ENCODE peak calls at places on chromosome 15, in ten cellular contexts. R, X, K, A, W, C, Z, S, P and J are unnamed samples.

GRCh38 chr15:77642793-77643430 is 10.2 kb upstream of the LINGO1 start:
- DNase-seq in R (no peak), P (no peak), A (no peak), C (no peak), K (no peak), S (no peak), X (no peak), W (no peak), Z (no peak), J (no peak)

GRCh38 chr15:63913786-63914185 is 80.0 kb upstream of the HERC1 start:
- DNase-seq in R (no peak), S (no peak), P (no peak), K (no peak), C (no peak), W (no peak), X (no peak), A (no peak), Z (no peak), J (no peak)

GRCh38 chr15:81887913-81888312 is 157.9 kb downstream of the MEX3B start:
- DNase-seq in C (no peak), P (peak), A (no peak), W (peak), K (peak), R (peak), X (no peak), Z (peak), S (no peak), J (no peak)

GRCh38 chr15:31523655-31524049 is 197.0 kb downstream of the KLF13 start:
- DNase-seq in C (no peak), Z (no peak), K (no peak), X (no peak), R (no peak), A (no peak), W (no peak), S (no peak), P (no peak), J (no peak)

GRCh38 chr15:62847900-62848489 is 194.6 kb upstream of the TPM1 start:
- DNase-seq in C (peak), X (peak), A (peak), Z (peak), W (peak), K (peak), S (peak), P (peak), R (peak), J (peak)

GRCh38 chr15:55239440-55240124 is 42.8 kb upstream of the RSL24D1 start:
- DNase-seq in P (no peak), X (no peak), C (no peak), R (no peak), S (no peak), Z (no peak), W (no peak), K (no peak), A (no peak), J (no peak)

GRCh38 chr15:77808077-77808476 is 175.4 kb upstream of the LINGO1 start:
- DNase-seq in W (no peak), A (no peak), Z (no peak), K (no peak), C (no peak), P (no peak), S (no peak), X (no peak), R (no peak), J (no peak)

GRCh38 chr15:101539930-101540329 is 50.4 kb upstream of the PCSK6 start:
- DNase-seq in K (no peak), A (no peak), R (no peak), X (peak), W (no peak), C (no peak), P (no peak), Z (no peak), S (no peak), J (no peak)

GRCh38 chr15:100602822-100603393 is 519 bp downstream of the ASB7 start:
- DNase-seq in X (no peak), P (peak), Z (no peak), A (no peak), C (peak), W (peak), S (no peak), K (peak), R (no peak), J (peak)

GRCh38 chr15:31086344-31086743 is 15.2 kb downstream of the TRPM1 start:
- DNase-seq in X (no peak), Z (no peak), C (no peak), A (no peak), S (no peak), P (no peak), W (no peak), R (no peak), K (no peak), J (no peak)

DNA sequence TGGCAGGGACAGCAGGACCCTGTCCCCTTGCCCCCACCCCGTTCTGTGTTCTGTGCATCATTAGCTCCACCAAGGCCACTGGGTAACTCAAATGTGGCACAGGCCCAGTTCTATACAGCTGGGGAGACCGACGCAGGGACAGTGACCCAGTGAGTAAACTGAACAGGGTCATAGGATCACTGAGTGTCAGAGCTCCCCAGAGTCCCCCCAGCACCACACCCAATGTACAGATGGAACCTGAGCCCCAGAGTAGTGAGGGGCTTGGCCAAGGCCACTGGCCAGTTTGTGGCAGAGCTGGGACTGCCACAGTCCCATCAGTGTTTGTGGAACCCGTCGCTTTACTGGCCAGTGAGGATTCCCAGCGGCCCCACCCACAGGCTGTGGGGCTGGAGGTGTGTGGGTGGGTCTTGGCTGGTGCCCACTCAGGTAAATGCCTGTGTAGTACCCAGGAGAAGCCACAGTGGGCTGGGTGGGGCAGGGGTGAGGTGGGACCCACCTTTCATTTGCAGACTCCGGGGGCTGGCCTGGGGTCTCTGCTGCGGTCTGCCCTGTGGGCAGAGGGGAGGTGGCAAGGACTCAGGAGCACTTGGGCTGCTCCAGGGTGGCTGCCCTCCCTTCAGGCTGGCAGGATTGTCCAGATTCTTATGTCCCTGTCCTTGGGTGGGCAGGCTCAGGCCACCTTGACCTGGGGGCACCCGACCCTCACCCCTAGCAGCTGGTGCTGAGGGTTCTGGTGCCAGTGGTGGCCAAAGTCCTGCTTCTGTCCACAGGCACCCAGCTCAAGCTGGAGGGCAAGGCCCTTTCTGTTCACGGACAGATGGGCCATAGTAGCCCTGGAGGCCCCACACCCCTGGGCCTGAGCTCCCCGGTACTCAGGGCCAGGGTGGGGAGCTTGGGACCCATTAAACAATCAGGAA is 11.6 kb upstream of the CLK3 start:
- DNase-seq in S (no peak), Z (no peak), R (no peak), P (no peak), A (no peak), X (no peak), W (no peak), K (no peak), C (no peak), J (no peak)
- TF ChIP-seq CTCF in S (no peak), Z (no peak), R (no peak), P (no peak), A (no peak), X (no peak), W (no peak), K (no peak), C (no peak), J (no peak)

GRCh38 chr15:90609254-90610185 is 79.8 kb downstream of the CRTC3 start:
- DNase-seq in X (no peak), K (no peak), R (no peak), A (no peak), Z (no peak), W (no peak), C (no peak), P (no peak), S (no peak), J (no peak)
- H3K4me3 ChIP-seq in X (no peak), K (no peak), R (no peak), A (no peak), Z (no peak), W (no peak), C (no peak), P (no peak), S (no peak), J (no peak)

GRCh38 chr15:25852696-25853524 is 10.2 kb downstream of the ATP10A start:
- DNase-seq in P (peak), W (peak), S (no peak), K (no peak), Z (no peak), R (peak), X (no peak), A (no peak), C (no peak), J (no peak)
- TF ChIP-seq CTCF in P (peak), W (no peak), S (no peak), K (no peak), Z (no peak), R (peak), X (no peak), A (no peak), C (no peak), J (no peak)

DNA sequence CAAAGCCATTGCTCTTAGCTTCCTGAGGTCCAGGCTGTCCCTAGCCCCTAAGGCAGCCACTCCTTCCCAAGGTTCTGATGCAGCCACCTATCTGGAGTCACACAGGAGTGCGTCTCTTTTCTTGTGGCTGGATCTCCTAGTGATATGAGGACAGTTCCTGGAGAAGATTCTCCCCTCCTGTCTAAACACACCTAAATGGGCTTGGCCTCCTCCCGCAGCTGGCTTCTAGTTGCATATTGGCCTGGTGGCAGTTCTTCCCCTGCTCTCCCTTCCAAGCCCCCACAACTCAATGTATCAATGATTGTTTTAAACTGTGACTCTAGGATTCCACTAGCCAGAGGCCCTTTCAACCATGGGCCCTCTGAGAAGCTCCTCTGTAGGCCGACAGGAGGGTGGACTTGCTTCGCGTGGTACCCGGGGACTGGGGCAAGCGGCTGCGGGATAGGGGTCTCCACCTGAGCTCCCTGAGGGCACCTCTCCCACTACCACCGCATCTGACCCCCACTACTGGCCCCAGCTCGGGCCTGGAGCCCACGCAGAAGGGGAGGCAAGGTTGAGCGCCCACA is 1.4 kb downstream of the ITGA11 start:
- DNase-seq in C (no peak), X (peak), A (no peak), K (no peak), S (no peak), R (no peak), P (no peak), Z (peak), W (no peak), J (no peak)
- H3K4me3 ChIP-seq in C (peak), X (peak), A (peak), K (peak), S (peak), R (peak), P (peak), Z (peak), W (peak), J (peak)

GRCh38 chr15:70399204-70399603 is 301.5 kb upstream of the TLE3 start:
- DNase-seq in C (no peak), Z (no peak), K (no peak), R (no peak), S (no peak), A (no peak), X (no peak), P (no peak), W (no peak), J (no peak)

GRCh38 chr15:70398694-70399093 is 301.0 kb upstream of the TLE3 start:
- DNase-seq in Z (no peak), P (no peak), S (no peak), A (no peak), R (no peak), C (no peak), K (no peak), X (no peak), W (no peak), J (no peak)

GRCh38 chr15:70397816-70398215 is 300.1 kb upstream of the TLE3 start:
- DNase-seq in Z (no peak), S (no peak), K (no peak), W (no peak), X (no peak), P (no peak), C (no peak), R (no peak), A (no peak), J (no peak)

GRCh38 chr15:70390723-70391122 is 293.0 kb upstream of the TLE3 start:
- DNase-seq in C (no peak), R (no peak), X (no peak), S (no peak), A (no peak), P (no peak), K (no peak), W (no peak), Z (no peak), J (no peak)

GRCh38 chr15:70395164-70395563 is 297.4 kb upstream of the TLE3 start:
- DNase-seq in W (no peak), Z (peak), K (no peak), P (no peak), R (no peak), X (no peak), S (no peak), C (no peak), A (no peak), J (no peak)
- TF ChIP-seq CTCF in W (no peak), Z (no peak), K (no peak), P (no peak), R (no peak), X (no peak), S (no peak), C (no peak), A (no peak), J (no peak)

GRCh38 chr15:76337047-76337738 is 620 bp downstream of the ISL2 start:
- DNase-seq in C (no peak), X (no peak), S (no peak), R (no peak), Z (no peak), K (no peak), A (no peak), W (peak), P (peak), J (peak)

GRCh38 chr15:76335129-76335850 is 1.3 kb upstream of the ISL2 start:
- DNase-seq in W (peak), R (no peak), Z (no peak), C (no peak), P (no peak), S (no peak), X (no peak), K (no peak), A (no peak), J (no peak)

GRCh38 chr15:76334438-76335004 is 2.1 kb upstream of the ISL2 start:
- DNase-seq in S (no peak), R (no peak), A (no peak), P (no peak), Z (no peak), C (no peak), X (no peak), K (no peak), W (no peak), J (no peak)

GRCh38 chr15:76336254-76337046 is at the start of gene ISL2:
- DNase-seq in W (peak), R (peak), X (no peak), Z (no peak), K (peak), S (no peak), C (peak), P (peak), A (peak), J (peak)

GRCh38 chr15:76335851-76336253 is 721 bp upstream of the ISL2 start:
- DNase-seq in Z (no peak), X (no peak), W (peak), K (no peak), A (no peak), R (no peak), P (no peak), S (no peak), C (peak), J (peak)
- H3K4me3 ChIP-seq in Z (no peak), X (no peak), W (peak), K (peak), A (peak), R (peak), P (peak), S (peak), C (peak), J (peak)